ENCODE peak calls at places on chromosomes 4 and X, in five cellular contexts. One of them, this sample, is unnamed.
A peak's percentile ranks its signal among the peaks of the same experiment; 100 is the strongest.

GRCh38 chrX:102832661-102833060 is 104.4 kb upstream of the RAB40AL start:
- DNase-seq in suprapubic skin: no peak
- DNase-seq in HepG2: no peak
- DNase-seq in uterus: no peak
- DNase-seq in upper lobe of left lung: no peak
- DNase-seq in this sample: no peak

GRCh38 chrX:48278958-48279357 is 23.8 kb downstream of the SSX1 start:
- DNase-seq in uterus: no peak
- DNase-seq in upper lobe of left lung: no peak
- DNase-seq in suprapubic skin: peak; percentile 73
- DNase-seq in HepG2: peak; percentile 0
- DNase-seq in this sample: no peak

GRCh38 chr4:121138014-121138413 is 26.1 kb downstream of the TNIP3 start:
- DNase-seq in suprapubic skin: no peak
- DNase-seq in HepG2: no peak
- DNase-seq in uterus: no peak
- DNase-seq in upper lobe of left lung: no peak
- DNase-seq in this sample: no peak

GRCh38 chrX:116276191-116276700 is 105.7 kb downstream of the AGTR2 start:
- DNase-seq in upper lobe of left lung: no peak
- DNase-seq in HepG2: no peak
- DNase-seq in suprapubic skin: no peak
- DNase-seq in uterus: no peak
- DNase-seq in this sample: no peak

GRCh38 chrX:94288325-94288724 is 614.3 kb downstream of the FAM133A start:
- DNase-seq in suprapubic skin: no peak
- DNase-seq in upper lobe of left lung: no peak
- DNase-seq in uterus: no peak
- DNase-seq in HepG2: no peak
- DNase-seq in this sample: no peak

GRCh38 chr4:183289688-183290087 is 30.4 kb downstream of the CLDN22 start:
- DNase-seq in HepG2: no peak
- DNase-seq in suprapubic skin: no peak
- DNase-seq in upper lobe of left lung: no peak
- DNase-seq in uterus: no peak
- DNase-seq in this sample: no peak

GRCh38 chr4:76194325-76194724 is 19.3 kb downstream of the SCARB2 start:
- DNase-seq in HepG2: no peak
- DNase-seq in upper lobe of left lung: peak; percentile 68
- DNase-seq in suprapubic skin: no peak
- DNase-seq in uterus: no peak
- DNase-seq in this sample: no peak

GRCh38 chr4:77073106-77073858 is 2.5 kb downstream of the CCNI start:
- DNase-seq in HepG2: no peak
- DNase-seq in uterus: no peak
- DNase-seq in upper lobe of left lung: no peak
- DNase-seq in suprapubic skin: no peak
- DNase-seq in this sample: no peak

GRCh38 chrX:154378799-154379568 is at the start of gene EMD:
- DNase-seq in suprapubic skin: peak; percentile 97
- DNase-seq in HepG2: peak; percentile 93
- DNase-seq in uterus: peak; percentile 98
- DNase-seq in upper lobe of left lung: peak; percentile 97
- DNase-seq in this sample: peak; percentile 98

GRCh38 chrX:134813697-134814096 is 155.4 kb upstream of the PLAC1 start:
- DNase-seq in uterus: no peak
- DNase-seq in suprapubic skin: no peak
- DNase-seq in upper lobe of left lung: no peak
- DNase-seq in HepG2: no peak
- DNase-seq in this sample: no peak

GRCh38 chrX:118420462-118420861 is 74.6 kb downstream of the WDR44 start:
- DNase-seq in suprapubic skin: no peak
- DNase-seq in uterus: no peak
- DNase-seq in HepG2: no peak
- DNase-seq in upper lobe of left lung: no peak
- DNase-seq in this sample: peak; percentile 41

GRCh38 chrX:19555236-19555635 is 39.9 kb upstream of the MAP3K15 start:
- DNase-seq in uterus: no peak
- DNase-seq in suprapubic skin: no peak
- DNase-seq in HepG2: no peak
- DNase-seq in upper lobe of left lung: no peak
- DNase-seq in this sample: no peak

GRCh38 chrX:4787971-4788370 is 1074.5 kb upstream of the PRKX start:
- DNase-seq in HepG2: no peak
- DNase-seq in upper lobe of left lung: no peak
- DNase-seq in suprapubic skin: no peak
- DNase-seq in uterus: no peak
- DNase-seq in this sample: no peak

GRCh38 chr4:40245794-40246546 is 49.1 kb downstream of the RHOH start:
- DNase-seq in HepG2: no peak
- DNase-seq in upper lobe of left lung: no peak
- DNase-seq in suprapubic skin: no peak
- DNase-seq in uterus: no peak
- DNase-seq in this sample: no peak
- TF ChIP-seq POLR2A in HepG2: no peak
- TF ChIP-seq POLR2A in upper lobe of left lung: no peak
- TF ChIP-seq POLR2A in suprapubic skin: no peak
- TF ChIP-seq POLR2A in uterus: no peak
- TF ChIP-seq POLR2A in this sample: no peak

GRCh38 chr4:173281001-173281400 is 53.2 kb downstream of the HMGB2 start:
- DNase-seq in upper lobe of left lung: no peak
- DNase-seq in HepG2: no peak
- DNase-seq in suprapubic skin: no peak
- DNase-seq in uterus: no peak
- DNase-seq in this sample: no peak
- TF ChIP-seq CTCF in upper lobe of left lung: no peak
- TF ChIP-seq CTCF in HepG2: peak; percentile 34
- TF ChIP-seq CTCF in suprapubic skin: no peak
- TF ChIP-seq CTCF in uterus: no peak
- TF ChIP-seq CTCF in this sample: no peak

GRCh38 chrX:3286196-3286920 is 60.1 kb downstream of the MXRA5 start:
- DNase-seq in suprapubic skin: no peak
- DNase-seq in uterus: no peak
- DNase-seq in HepG2: no peak
- DNase-seq in upper lobe of left lung: no peak
- DNase-seq in this sample: no peak
- TF ChIP-seq POLR2A in suprapubic skin: no peak
- TF ChIP-seq POLR2A in uterus: no peak
- TF ChIP-seq POLR2A in HepG2: no peak
- TF ChIP-seq POLR2A in upper lobe of left lung: no peak
- TF ChIP-seq POLR2A in this sample: no peak

GRCh38 chr4:18369561-18369960 is 348.0 kb upstream of the LCORL start:
- DNase-seq in suprapubic skin: no peak
- DNase-seq in HepG2: no peak
- DNase-seq in upper lobe of left lung: no peak
- DNase-seq in uterus: no peak
- DNase-seq in this sample: no peak

GRCh38 chr4:18366136-18366535 is 344.6 kb upstream of the LCORL start:
- DNase-seq in upper lobe of left lung: no peak
- DNase-seq in suprapubic skin: no peak
- DNase-seq in uterus: no peak
- DNase-seq in HepG2: no peak
- DNase-seq in this sample: no peak

GRCh38 chr4:18366762-18367358 is 345.3 kb upstream of the LCORL start:
- DNase-seq in suprapubic skin: no peak
- DNase-seq in uterus: no peak
- DNase-seq in upper lobe of left lung: no peak
- DNase-seq in HepG2: peak; percentile 24
- DNase-seq in this sample: no peak
- TF ChIP-seq CTCF in suprapubic skin: no peak
- TF ChIP-seq CTCF in uterus: peak; percentile 38
- TF ChIP-seq CTCF in upper lobe of left lung: peak; percentile 23
- TF ChIP-seq CTCF in HepG2: peak; percentile 78
- TF ChIP-seq CTCF in this sample: peak; percentile 51

GRCh38 chr4:83012631-83013419 is 2.2 kb upstream of the LIN54 start:
- DNase-seq in suprapubic skin: peak; percentile 98
- DNase-seq in HepG2: peak; percentile 96
- DNase-seq in upper lobe of left lung: peak; percentile 97
- DNase-seq in uterus: peak; percentile 96
- DNase-seq in this sample: peak; percentile 97
- TF ChIP-seq POLR2A in suprapubic skin: no peak
- TF ChIP-seq POLR2A in HepG2: peak; percentile 69
- TF ChIP-seq POLR2A in upper lobe of left lung: peak; percentile 33
- TF ChIP-seq POLR2A in uterus: peak; percentile 50
- TF ChIP-seq POLR2A in this sample: peak; percentile 88

GRCh38 chr4:57270350-57270749 is 160.2 kb upstream of the IGFBP7 start:
- DNase-seq in suprapubic skin: no peak
- DNase-seq in uterus: no peak
- DNase-seq in HepG2: no peak
- DNase-seq in upper lobe of left lung: peak; percentile 21
- DNase-seq in this sample: peak; percentile 60
- TF ChIP-seq CTCF in suprapubic skin: no peak
- TF ChIP-seq CTCF in uterus: no peak
- TF ChIP-seq CTCF in HepG2: no peak
- TF ChIP-seq CTCF in upper lobe of left lung: no peak
- TF ChIP-seq CTCF in this sample: no peak

DNA sequence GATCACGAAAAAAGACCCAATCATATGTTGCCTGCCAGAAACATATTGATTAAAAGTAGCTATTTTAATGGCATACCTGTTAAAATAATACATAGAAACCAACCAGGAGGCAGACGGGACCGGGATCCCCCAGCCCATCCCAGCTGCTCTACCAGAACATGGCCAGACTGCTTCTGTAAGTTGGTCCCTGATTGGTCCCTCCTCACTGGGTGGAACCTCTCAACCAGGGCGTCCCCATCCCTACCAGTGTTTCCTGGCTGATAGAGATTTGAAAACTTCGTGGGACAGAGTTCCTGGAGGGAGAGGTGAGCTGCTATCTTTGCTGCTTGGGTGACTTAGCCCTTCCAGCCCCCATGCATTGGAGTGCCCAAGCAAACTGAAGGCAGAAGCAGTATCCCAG is 256.2 kb downstream of the TRAM1L1 start:
- DNase-seq in HepG2: no peak
- DNase-seq in upper lobe of left lung: no peak
- DNase-seq in uterus: no peak
- DNase-seq in suprapubic skin: no peak
- DNase-seq in this sample: no peak
- TF ChIP-seq POLR2A in HepG2: no peak
- TF ChIP-seq POLR2A in upper lobe of left lung: no peak
- TF ChIP-seq POLR2A in uterus: no peak
- TF ChIP-seq POLR2A in suprapubic skin: no peak
- TF ChIP-seq POLR2A in this sample: no peak

This sample was measured in adrenal gland.